ENCODE peak calls at places on chromosome 20, in seven cellular contexts. P, F, V, N, Q, A and M are unnamed samples.

GRCh38 chr20:16942702-16943101 is 194.5 kb downstream of the OTOR start:
- DNase-seq in P (no peak), F (no peak), V (no peak), N (peak), Q (no peak), A (no peak), M (no peak)

GRCh38 chr20:62381202-62381797 is 5.6 kb upstream of the RPS21 start:
- DNase-seq in P (no peak), F (no peak), V (no peak), N (peak), Q (no peak), A (no peak), M (no peak)

GRCh38 chr20:49029203-49029602 is 16.9 kb upstream of the CSE1L start:
- DNase-seq in P (no peak), F (no peak), V (no peak), N (no peak), Q (no peak), A (no peak), M (no peak)

GRCh38 chr20:24949756-24950127 is 673 bp downstream of the CST7 start:
- DNase-seq in P (no peak), F (no peak), V (peak), N (no peak), Q (no peak), A (no peak), M (no peak)

GRCh38 chr20:44750081-44750805 is 4.6 kb downstream of the KCNK15 start:
- DNase-seq in P (no peak), F (no peak), V (no peak), N (no peak), Q (no peak), A (no peak), M (peak)

GRCh38 chr20:62342910-62343309 is 24.2 kb downstream of the LAMA5 start:
- DNase-seq in P (no peak), F (no peak), V (no peak), N (no peak), Q (no peak), A (no peak), M (no peak)

GRCh38 chr20:53243152-53243551 is 271.0 kb downstream of the TSHZ2 start:
- DNase-seq in P (no peak), F (no peak), V (no peak), N (no peak), Q (no peak), A (no peak), M (no peak)

GRCh38 chr20:32078777-32079176 is 26.7 kb downstream of the HCK start:
- DNase-seq in P (no peak), F (no peak), V (no peak), N (no peak), Q (no peak), A (no peak), M (no peak)

GRCh38 chr20:9068232-9068781 is 580 bp upstream of the PLCB4 start:
- DNase-seq in P (peak), F (peak), V (no peak), N (peak), Q (peak), A (no peak), M (peak)

GRCh38 chr20:62554214-62554897 is 78.6 kb upstream of the GATA5 start:
- DNase-seq in P (no peak), F (no peak), V (no peak), N (no peak), Q (no peak), A (no peak), M (peak)

GRCh38 chr20:24673678-24674570 is 204.5 kb downstream of the SYNDIG1 start:
- DNase-seq in P (no peak), F (no peak), V (no peak), N (peak), Q (no peak), A (no peak), M (no peak)

GRCh38 chr20:31764641-31765305 is 25.7 kb downstream of the TPX2 start:
- DNase-seq in P (no peak), F (no peak), V (no peak), N (peak), Q (no peak), A (no peak), M (no peak)

GRCh38 chr20:57498425-57499400 is 26.2 kb downstream of the CTCFL start:
- DNase-seq in P (no peak), F (peak), V (peak), N (peak), Q (peak), A (peak), M (peak)

GRCh38 chr20:5177071-5177470 is 50.3 kb downstream of the CDS2 start:
- DNase-seq in P (no peak), F (no peak), V (no peak), N (no peak), Q (no peak), A (no peak), M (no peak)

GRCh38 chr20:12068146-12068545 is 150.5 kb downstream of the BTBD3 start:
- DNase-seq in P (no peak), F (peak), V (no peak), N (no peak), Q (peak), A (no peak), M (no peak)

GRCh38 chr20:5658897-5659296 is 91.3 kb upstream of the SHLD1 start:
- DNase-seq in P (peak), F (no peak), V (peak), N (peak), Q (no peak), A (no peak), M (peak)

GRCh38 chr20:50146732-50147662 is 6.5 kb downstream of the PEDS1 start:
- DNase-seq in P (no peak), F (no peak), V (peak), N (no peak), Q (no peak), A (peak), M (no peak)

GRCh38 chr20:47396762-47397476 is 40.4 kb upstream of the ZMYND8 start:
- DNase-seq in P (no peak), F (no peak), V (no peak), N (peak), Q (no peak), A (no peak), M (no peak)

GRCh38 chr20:44471481-44471882 is 4.2 kb upstream of the TTPAL start:
- DNase-seq in P (no peak), F (peak), V (no peak), N (peak), Q (no peak), A (no peak), M (peak)

GRCh38 chr20:54477134-54477533 is 1.7 kb downstream of the DOK5 start:
- DNase-seq in P (no peak), F (no peak), V (no peak), N (no peak), Q (no peak), A (no peak), M (no peak)

GRCh38 chr20:4671015-4671414 is 50.7 kb upstream of the PRND start:
- DNase-seq in P (no peak), F (no peak), V (no peak), N (no peak), Q (no peak), A (no peak), M (no peak)

GRCh38 chr20:36541227-36542018 is at the start of gene MYL9:
- DNase-seq in P (no peak), F (peak), V (peak), N (peak), Q (peak), A (no peak), M (no peak)

GRCh38 chr20:12173333-12173732 is 255.6 kb downstream of the BTBD3 start:
- DNase-seq in P (peak), F (no peak), V (no peak), N (no peak), Q (no peak), A (no peak), M (no peak)

GRCh38 chr20:32482251-32483220 is 102.6 kb downstream of the NOL4L start:
- DNase-seq in P (no peak), F (no peak), V (peak), N (peak), Q (peak), A (peak), M (peak)

GRCh38 chr20:62928246-62928939 is 2.1 kb upstream of the DIDO1 start:
- DNase-seq in P (no peak), F (no peak), V (no peak), N (peak), Q (no peak), A (no peak), M (no peak)

GRCh38 chr20:19947611-19948264 is 69.4 kb upstream of the NAA20 start:
- DNase-seq in P (no peak), F (no peak), V (no peak), N (peak), Q (no peak), A (no peak), M (no peak)

GRCh38 chr20:25083773-25084615 is 2.1 kb upstream of the VSX1 start:
- DNase-seq in P (no peak), F (no peak), V (peak), N (no peak), Q (peak), A (no peak), M (no peak)

GRCh38 chr20:62796699-62797491 is 622 bp downstream of the MRGBP start:
- DNase-seq in P (no peak), F (no peak), V (no peak), N (no peak), Q (no peak), A (no peak), M (peak)

GRCh38 chr20:31720486-31721407 is 1.9 kb downstream of the BCL2L1 start:
- DNase-seq in P (no peak), F (no peak), V (peak), N (peak), Q (no peak), A (no peak), M (peak)

GRCh38 chr20:53611449-53611894 is 17.8 kb upstream of the ZNF217 start:
- DNase-seq in P (no peak), F (peak), V (no peak), N (peak), Q (no peak), A (no peak), M (no peak)